ENCODE peak calls at places on chromosomes 3 and 15, in six cellular contexts. Z is activated CD8-positive, alpha-beta T cell treated with anti-CD3 and anti-CD28 coated beads for 36 hours; S is left ventricle myocardium inferior; U is fibroblast of lung; V is breast epithelium; P is Calu3. W is an unnamed sample.

GRCh38 chr3:15309662-15310335 is 22.6 kb downstream of the SH3BP5 start:
- DNase-seq in V (no peak), P (no peak), S (no peak), Z (peak), U (no peak), W (no peak)

GRCh38 chr15:60973637-60974415 is 255.3 kb downstream of the RORA start:
- DNase-seq in Z (no peak), V (no peak), U (peak), P (no peak), S (no peak), W (no peak)

GRCh38 chr3:86973440-86973839 is 17.5 kb downstream of the VGLL3 start:
- DNase-seq in P (peak), Z (no peak), S (no peak), U (peak), V (no peak), W (no peak)

GRCh38 chr15:25422021-25422420 is 16.8 kb downstream of the UBE3A start:
- DNase-seq in S (no peak), U (peak), V (no peak), Z (no peak), P (no peak), W (no peak)

GRCh38 chr3:88779482-88779881 is 327.9 kb upstream of the EPHA3 start:
- DNase-seq in U (no peak), Z (no peak), P (no peak), S (no peak), V (no peak), W (no peak)

GRCh38 chr3:155792532-155792931 is 13.5 kb downstream of the C3orf33 start:
- DNase-seq in U (no peak), S (no peak), V (no peak), P (no peak), Z (no peak), W (no peak)

GRCh38 chr3:151410891-151411559 is 26.5 kb upstream of the P2RY12 start:
- DNase-seq in S (no peak), U (peak), Z (no peak), P (no peak), V (no peak), W (no peak)

GRCh38 chr3:125150525-125151436 is 61.8 kb downstream of the SLC12A8 start:
- DNase-seq in Z (peak), P (peak), U (peak), V (no peak), S (no peak), W (no peak)

GRCh38 chr15:47404877-47405276 is 312.4 kb upstream of the SEMA6D start:
- DNase-seq in Z (no peak), U (no peak), P (no peak), V (no peak), S (no peak), W (no peak)
- TF ChIP-seq CTCF in Z (no peak), U (no peak), P (no peak), V (no peak), S (no peak), W (no peak)

DNA sequence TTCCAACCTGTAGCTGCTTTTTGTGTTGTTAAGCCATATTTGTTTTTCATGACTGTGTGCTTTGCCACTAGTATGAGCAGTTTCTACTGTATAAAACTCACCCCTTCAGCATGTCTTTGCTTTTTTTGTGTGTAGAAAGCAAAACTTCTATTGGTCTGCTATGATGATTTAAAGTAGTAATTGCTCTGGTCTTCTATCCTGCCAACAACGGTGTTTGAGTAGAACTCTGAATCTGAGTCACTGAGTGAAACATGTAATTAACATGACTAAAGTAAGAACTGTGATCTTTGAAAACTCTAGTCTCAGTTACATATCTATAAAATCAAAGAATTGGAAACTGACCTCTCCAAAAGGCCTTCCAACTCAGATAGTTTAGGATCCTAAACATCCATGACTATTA is 133.6 kb downstream of the TPRG1 start:
- DNase-seq in S (no peak), P (no peak), U (no peak), V (no peak), Z (no peak), W (no peak)
- TF ChIP-seq CTCF in S (no peak), P (no peak), U (no peak), V (no peak), Z (no peak), W (no peak)

GRCh38 chr3:173725507-173725906 is 328.0 kb downstream of the NLGN1 start:
- DNase-seq in V (no peak), P (no peak), Z (no peak), S (no peak), U (peak), W (no peak)
- TF ChIP-seq CTCF in V (no peak), P (no peak), Z (no peak), S (no peak), U (no peak), W (no peak)

DNA sequence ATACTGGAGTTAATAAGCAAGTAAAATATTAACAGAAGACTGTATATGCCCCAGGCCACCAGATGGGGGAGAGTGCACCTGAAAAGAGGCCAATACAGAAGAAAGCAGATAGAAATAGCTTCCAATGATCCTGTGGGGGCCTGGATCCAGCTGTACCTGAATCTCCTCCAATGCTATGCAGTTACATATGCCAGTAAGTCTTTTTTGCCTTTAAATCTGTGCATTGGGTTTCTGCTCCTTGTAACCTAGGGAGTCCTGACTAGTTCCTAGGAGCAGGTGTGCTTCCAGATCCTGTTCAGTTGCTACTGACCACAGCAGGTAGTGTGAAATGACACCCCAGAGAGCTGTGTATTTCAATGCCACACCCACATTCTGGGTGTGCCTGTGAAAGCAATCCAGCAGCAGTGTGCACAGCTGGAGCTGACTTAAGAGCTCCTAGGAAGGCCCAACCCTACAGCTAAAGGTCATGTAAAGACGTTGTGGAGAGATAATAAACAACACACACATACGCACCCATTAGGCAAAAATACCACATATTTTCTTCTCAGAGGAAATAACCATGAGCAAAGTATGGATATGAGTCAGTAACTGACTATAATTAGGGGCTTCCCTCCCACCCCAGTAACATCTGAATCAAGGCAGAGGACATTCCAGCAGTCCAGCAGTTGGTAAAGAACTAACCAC is 62.2 kb upstream of the AKAP13 start:
- DNase-seq in Z (peak), V (no peak), U (peak), P (peak), S (no peak), W (no peak)
- TF ChIP-seq CTCF in Z (no peak), V (no peak), U (peak), P (peak), S (no peak), W (peak)

GRCh38 chr3:80060664-80061063 is 292.9 kb upstream of the ROBO1 start:
- DNase-seq in S (no peak), V (no peak), Z (no peak), U (peak), P (no peak), W (no peak)
- TF ChIP-seq CTCF in S (no peak), V (no peak), Z (no peak), U (no peak), P (no peak), W (no peak)

GRCh38 chr3:122880624-122881023 is 85.8 kb downstream of the SLC49A4 start:
- DNase-seq in S (no peak), Z (no peak), V (no peak), U (no peak), P (no peak), W (no peak)
- TF ChIP-seq CTCF in S (no peak), Z (no peak), V (no peak), U (no peak), P (no peak), W (no peak)

GRCh38 chr3:44105571-44105970 is 136.1 kb upstream of the TOPAZ1 start:
- DNase-seq in S (no peak), Z (no peak), P (no peak), U (no peak), V (no peak), W (no peak)
- TF ChIP-seq CTCF in S (no peak), Z (no peak), P (no peak), U (no peak), V (no peak), W (no peak)

GRCh38 chr3:113495035-113495434 is 19.9 kb downstream of the SPICE1 start:
- DNase-seq in P (peak), S (no peak), V (no peak), Z (peak), U (peak), W (no peak)
- TF ChIP-seq CTCF in P (no peak), S (peak), V (peak), Z (peak), U (peak), W (peak)

DNA sequence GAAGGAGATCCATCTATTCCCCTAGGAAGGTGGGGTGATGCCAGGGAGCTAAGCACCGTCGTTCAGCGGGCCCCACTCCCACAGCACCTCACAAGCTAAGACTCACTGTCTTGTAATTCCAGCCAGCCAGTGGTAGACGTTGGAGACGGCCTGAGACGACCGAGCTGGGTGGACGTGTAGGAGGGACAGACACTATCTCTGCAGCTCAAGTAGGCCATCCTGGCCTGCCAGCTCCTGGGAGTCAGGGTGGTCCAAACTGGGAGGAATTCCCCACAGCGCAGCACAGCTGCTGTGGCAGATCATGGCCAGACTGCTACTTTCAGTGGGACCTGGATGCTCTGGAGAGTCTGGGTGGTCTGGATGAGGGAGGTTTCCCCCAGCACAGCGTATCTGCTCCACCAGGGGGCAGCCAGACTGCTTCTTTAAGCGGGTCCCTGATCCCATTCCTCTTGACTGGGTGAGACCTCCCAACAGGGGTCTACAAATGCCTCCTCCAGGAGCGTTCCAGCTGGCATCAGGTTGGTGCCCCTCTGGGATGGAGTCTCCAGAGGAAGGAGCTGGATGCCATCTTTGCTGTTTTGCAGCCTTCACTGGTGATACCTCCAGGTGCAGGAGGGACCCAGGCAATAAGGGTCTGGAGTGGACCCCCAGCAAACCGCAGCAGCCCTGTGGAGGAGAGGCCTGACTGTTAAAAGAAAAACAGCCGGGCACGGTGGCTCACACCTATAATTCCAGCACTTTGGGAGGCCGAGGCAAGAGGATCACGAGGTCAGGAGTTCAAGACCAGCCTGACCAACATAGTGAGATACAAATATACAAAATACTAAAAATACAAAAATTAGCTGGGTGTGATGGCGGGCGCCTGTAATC is 27.6 kb downstream of the GNB5 start:
- DNase-seq in Z (peak), U (no peak), S (no peak), P (no peak), V (no peak), W (no peak)
- TF ChIP-seq CTCF in Z (no peak), U (no peak), S (no peak), P (no peak), V (no peak), W (peak)

GRCh38 chr15:54960266-54960665 is 236.5 kb downstream of the RSL24D1 start:
- DNase-seq in V (no peak), U (no peak), Z (no peak), P (no peak), S (no peak), W (no peak)

DNA sequence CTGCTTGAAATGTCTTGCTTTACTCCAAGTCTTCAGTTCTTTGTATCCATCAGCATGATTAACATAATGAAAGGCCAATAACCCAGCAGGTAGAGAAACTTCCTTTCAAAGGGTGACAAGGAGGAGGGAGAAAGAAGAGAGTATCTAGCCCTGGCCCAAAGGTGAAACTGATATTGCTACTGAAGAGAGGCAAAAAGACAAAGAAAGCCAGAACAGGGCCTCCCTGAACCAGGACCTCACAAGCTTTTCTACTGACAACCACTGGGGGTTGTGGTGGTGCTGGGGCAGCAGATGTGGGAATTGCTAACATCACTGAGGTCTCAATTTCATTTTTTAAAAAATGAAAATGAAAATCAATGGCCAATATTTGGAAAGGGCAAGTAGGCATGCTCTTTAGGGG is 234.1 kb downstream of the RSL24D1 start:
- DNase-seq in V (no peak), S (no peak), Z (no peak), P (no peak), U (no peak), W (no peak)
- TF ChIP-seq CTCF in V (no peak), S (no peak), Z (no peak), P (no peak), U (no peak), W (no peak)

W was measured in type B pancreatic cell.